ENCODE peak calls at places on chromosomes 1 and 21, in four cellular contexts. Q is stimulated activated naive B cell treated with anti-CD40 and anti-IgM and Interleukin-4, amounts not matched to agents 10 μg/mL and 1 μg/mL and 100 μg/mL, for 72 hours; J is B cell; T is left ventricle myocardium superior. G is an unnamed sample.

GRCh38 chr21:43716376-43717165 is 2.4 kb upstream of the PDXK start:
- DNase-seq in Q (peak), J (no peak), T (no peak), G (peak)

GRCh38 chr1:244012232-244012631 is 38.9 kb upstream of the ZBTB18 start:
- DNase-seq in Q (no peak), J (no peak), T (peak), G (no peak)

GRCh38 chr1:30368841-30369240 is 354.5 kb downstream of the MATN1 start:
- DNase-seq in Q (no peak), J (no peak), T (no peak), G (no peak)

GRCh38 chr1:207824691-207825090 is 72.8 kb downstream of the CD46 start:
- DNase-seq in Q (no peak), J (no peak), T (no peak), G (no peak)

GRCh38 chr1:153791856-153792253 is 16.6 kb downstream of the SLC27A3 start:
- DNase-seq in Q (no peak), J (no peak), T (no peak), G (no peak)

GRCh38 chr21:43681650-43682049 is 22.3 kb downstream of the RRP1B start:
- DNase-seq in Q (no peak), J (no peak), T (no peak), G (no peak)

GRCh38 chr1:147078606-147079399 is 93.5 kb downstream of the PRKAB2 start:
- DNase-seq in Q (no peak), J (no peak), T (no peak), G (no peak)

GRCh38 chr1:40844079-40844478 is 18.1 kb downstream of the CITED4 start:
- DNase-seq in Q (no peak), J (no peak), T (no peak), G (no peak)

GRCh38 chr1:44144962-44145756 is 3.7 kb upstream of the KLF18 start:
- DNase-seq in Q (no peak), J (no peak), T (no peak), G (no peak)

GRCh38 chr1:43253876-43254275 is 15.9 kb upstream of the TMEM125 start:
- DNase-seq in Q (no peak), J (no peak), T (no peak), G (no peak)

GRCh38 chr1:44636711-44637589 is 37.3 kb downstream of the TMEM53 start:
- DNase-seq in Q (no peak), J (no peak), T (no peak), G (no peak)

GRCh38 chr1:119774746-119775495 is 6.2 kb upstream of the HMGCS2 start:
- DNase-seq in Q (no peak), J (no peak), T (no peak), G (no peak)

GRCh38 chr1:42978317-42979036 is 19.8 kb upstream of the SLC2A1 start:
- DNase-seq in Q (no peak), J (no peak), T (no peak), G (no peak)